ENCODE peak calls at places on chromosomes 3 and 15, in seven cellular contexts. J is PC-9, E is cardiac fibroblast, R is fibroblast of pulmonary artery, N is glutamatergic neuron, F is lower leg skin, X is GM12865. S is an unnamed sample.

GRCh38 chr15:77030042-77030927 is 35.4 kb downstream of the PSTPIP1 start:
- DNase-seq in J (no peak), E (no peak), R (no peak), N (no peak), F (peak), X (no peak), S (no peak)

GRCh38 chr15:80609512-80609946 is 85.6 kb upstream of the ABHD17C start:
- DNase-seq in J (peak), E (peak), R (peak), N (no peak), F (no peak), X (no peak), S (peak)

GRCh38 chr15:41727143-41727542 is 47.1 kb upstream of the MAPKBP1 start:
- DNase-seq in J (no peak), E (peak), R (peak), N (no peak), F (no peak), X (no peak), S (no peak)

GRCh38 chr3:112814256-112814655 is 32.4 kb downstream of the CD200R1L start:
- DNase-seq in J (peak), E (peak), R (peak), N (no peak), F (no peak), X (peak), S (peak)

GRCh38 chr3:86937306-86937791 is 53.6 kb downstream of the VGLL3 start:
- DNase-seq in J (no peak), E (peak), R (peak), N (no peak), F (no peak), X (no peak), S (peak)

GRCh38 chr3:177108648-177109047 is 88.6 kb downstream of the TBL1XR1 start:
- DNase-seq in J (no peak), E (no peak), R (no peak), N (no peak), F (no peak), X (no peak), S (no peak)

GRCh38 chr3:10489746-10490483 is 15.5 kb downstream of the ATP2B2 start:
- DNase-seq in J (no peak), E (no peak), R (no peak), N (no peak), F (no peak), X (no peak), S (no peak)

GRCh38 chr3:136428167-136428566 is 178.0 kb downstream of the PCCB start:
- DNase-seq in J (no peak), E (peak), R (peak), N (no peak), F (no peak), X (no peak), S (no peak)

GRCh38 chr15:46088486-46089437 is 453.9 kb downstream of the SQOR start:
- DNase-seq in J (no peak), E (peak), R (peak), N (no peak), F (no peak), X (no peak), S (no peak)

GRCh38 chr3:154972951-154973350 is 107.2 kb upstream of the MME start:
- DNase-seq in J (no peak), E (peak), R (peak), N (no peak), F (no peak), X (no peak), S (peak)

GRCh38 chr3:158722108-158722507 is 10.1 kb downstream of the RARRES1 start:
- DNase-seq in J (peak), E (no peak), R (no peak), N (no peak), F (no peak), X (no peak), S (no peak)

GRCh38 chr3:48157950-48158376 is 30.3 kb downstream of the CDC25A start:
- DNase-seq in J (no peak), E (peak), R (peak), N (peak), F (peak), X (peak), S (peak)

GRCh38 chr3:152780553-152780952 is 54.4 kb upstream of the P2RY1 start:
- DNase-seq in J (no peak), E (no peak), R (no peak), N (no peak), F (no peak), X (no peak), S (no peak)

GRCh38 chr15:55897560-55898336 is 95.7 kb downstream of the NEDD4 start:
- DNase-seq in J (no peak), E (peak), R (peak), N (peak), F (no peak), X (peak), S (peak)

GRCh38 chr3:11655188-11655928 is 11.6 kb upstream of the VGLL4 start:
- DNase-seq in J (no peak), E (peak), R (peak), N (peak), F (no peak), X (peak), S (peak)

GRCh38 chr3:62798000-62798399 is 77.2 kb downstream of the CADPS start:
- DNase-seq in J (no peak), E (no peak), R (no peak), N (no peak), F (no peak), X (no peak), S (no peak)

GRCh38 chr3:54836876-54837275 is 91.0 kb downstream of the LRTM1 start:
- DNase-seq in J (no peak), E (no peak), R (no peak), N (no peak), F (no peak), X (no peak), S (no peak)

GRCh38 chr15:73906346-73907017 is 19.8 kb upstream of the LOXL1 start:
- DNase-seq in J (no peak), E (peak), R (no peak), N (no peak), F (no peak), X (no peak), S (no peak)

GRCh38 chr3:64612082-64612860 is 75.5 kb downstream of the ADAMTS9 start:
- DNase-seq in J (no peak), E (peak), R (peak), N (no peak), F (no peak), X (peak), S (no peak)

GRCh38 chr15:65991721-65992472 is 122.6 kb downstream of the RAB11A start:
- DNase-seq in J (no peak), E (no peak), R (no peak), N (no peak), F (no peak), X (no peak), S (no peak)

GRCh38 chr15:96344120-96344705 is 13.7 kb downstream of the NR2F2 start:
- DNase-seq in J (no peak), E (no peak), R (peak), N (no peak), F (peak), X (no peak), S (no peak)

GRCh38 chr15:71364117-71364584 is 248.9 kb downstream of the THSD4 start:
- DNase-seq in J (no peak), E (no peak), R (no peak), N (no peak), F (no peak), X (no peak), S (peak)

GRCh38 chr3:46372492-46373359 is 2.0 kb downstream of the CCR5 start:
- DNase-seq in J (no peak), E (peak), R (peak), N (no peak), F (no peak), X (peak), S (peak)

GRCh38 chr3:60514866-60515265 is 736.4 kb downstream of the FHIT start:
- DNase-seq in J (no peak), E (no peak), R (no peak), N (peak), F (no peak), X (no peak), S (no peak)

GRCh38 chr3:13895155-13896105 is 15.6 kb upstream of the WNT7A start:
- DNase-seq in J (peak), E (peak), R (peak), N (peak), F (peak), X (peak), S (peak)

GRCh38 chr15:72540606-72541237 is 66.6 kb downstream of the ARIH1 start:
- DNase-seq in J (no peak), E (no peak), R (no peak), N (no peak), F (no peak), X (no peak), S (no peak)

GRCh38 chr15:45385568-45385967 is 7.2 kb upstream of the GATM start:
- DNase-seq in J (no peak), E (no peak), R (no peak), N (no peak), F (no peak), X (no peak), S (no peak)

GRCh38 chr3:50258979-50259378 is 10.0 kb upstream of the SEMA3B start:
- DNase-seq in J (no peak), E (no peak), R (no peak), N (no peak), F (peak), X (no peak), S (no peak)
- TF ChIP-seq CTCF in J (no peak), E (no peak), R (no peak), N (no peak), F (no peak), X (no peak), S (no peak)

DNA sequence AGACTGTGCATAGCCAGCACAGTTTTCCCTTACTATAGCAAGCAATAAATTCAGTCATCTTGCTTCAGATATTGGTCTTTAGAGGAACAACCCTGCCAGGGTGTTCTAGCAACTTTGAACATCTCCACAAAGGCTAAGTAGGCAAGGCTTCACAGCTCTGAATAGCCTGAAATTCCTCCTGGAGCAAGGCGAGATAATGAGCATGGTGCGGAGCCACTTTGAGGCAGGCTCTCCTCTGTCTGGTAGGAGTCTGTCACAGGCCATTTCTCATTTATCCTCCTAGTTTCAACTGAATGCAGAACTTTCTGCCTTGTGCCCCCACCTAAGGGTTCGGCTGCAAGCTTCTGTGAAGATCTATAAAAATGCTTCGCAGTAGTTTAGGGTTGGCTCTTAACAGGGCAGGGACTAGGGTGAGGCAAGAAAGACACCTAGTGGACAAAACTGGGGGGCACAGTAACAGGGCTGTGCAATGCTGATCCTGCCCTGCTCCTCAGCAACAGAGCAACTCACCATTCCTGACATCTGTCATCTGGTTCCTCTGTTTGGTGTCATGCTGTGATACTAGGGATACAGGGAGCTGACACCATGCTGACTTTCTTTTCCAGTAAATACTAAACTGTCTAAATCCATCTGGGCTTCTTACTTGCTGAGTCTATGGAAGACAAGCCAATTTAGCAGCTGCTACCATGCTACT is 16.6 kb upstream of the EHHADH start:
- DNase-seq in J (no peak), E (peak), R (peak), N (peak), F (no peak), X (peak), S (peak)
- TF ChIP-seq CTCF in J (peak), E (peak), R (peak), N (peak), F (no peak), X (peak), S (peak)

DNA sequence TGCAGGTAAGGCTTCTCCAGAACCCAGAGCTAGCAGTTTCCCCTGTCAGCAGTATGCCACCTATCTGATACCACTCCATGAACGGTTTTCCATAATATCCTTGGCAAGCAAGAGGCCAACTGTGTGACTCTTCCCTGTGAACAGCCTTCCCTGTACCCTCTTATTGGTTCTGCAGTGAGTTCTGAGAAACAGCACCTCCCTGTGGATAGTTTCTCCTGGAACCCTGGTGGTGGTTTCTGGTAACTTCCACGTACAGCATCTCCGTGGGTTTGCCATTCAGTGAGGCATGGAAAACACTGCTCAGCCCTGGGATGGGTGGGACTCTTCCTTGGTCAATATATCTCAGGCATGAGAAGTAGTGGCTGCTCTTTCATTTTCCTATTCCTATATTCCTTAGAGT is 19.4 kb upstream of the SERPINI2 start:
- DNase-seq in J (no peak), E (no peak), R (no peak), N (no peak), F (no peak), X (peak), S (peak)
- TF ChIP-seq CTCF in J (peak), E (no peak), R (peak), N (peak), F (no peak), X (peak), S (peak)

DNA sequence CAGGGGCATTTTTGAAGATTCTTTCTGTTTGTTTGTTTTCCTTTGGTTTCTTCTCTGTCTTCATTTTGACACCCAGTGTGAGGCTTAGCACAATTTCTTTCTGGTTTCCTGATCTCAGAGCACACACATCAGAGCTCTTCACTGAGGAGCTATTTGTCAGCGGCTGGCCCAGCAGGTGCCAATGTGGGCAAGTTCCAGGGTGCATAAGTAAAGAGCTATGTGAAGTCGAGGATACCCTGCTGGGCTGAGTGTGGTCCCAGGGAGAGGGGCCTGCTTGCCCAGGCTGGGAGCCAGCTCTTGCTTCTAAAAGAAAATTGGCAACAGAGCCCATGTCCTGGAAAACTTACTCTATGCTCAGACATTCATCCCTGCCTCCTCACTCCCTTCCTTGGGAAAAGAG is 101.1 kb downstream of the ST8SIA2 start:
- DNase-seq in J (no peak), E (no peak), R (no peak), N (no peak), F (no peak), X (no peak), S (no peak)
- TF ChIP-seq CTCF in J (no peak), E (no peak), R (no peak), N (no peak), F (no peak), X (no peak), S (no peak)

GRCh38 chr3:168952551-168952950 is 711.0 kb downstream of the MECOM start:
- DNase-seq in J (peak), E (peak), R (peak), N (no peak), F (no peak), X (peak), S (peak)
- TF ChIP-seq CTCF in J (peak), E (peak), R (peak), N (no peak), F (no peak), X (no peak), S (peak)

DNA sequence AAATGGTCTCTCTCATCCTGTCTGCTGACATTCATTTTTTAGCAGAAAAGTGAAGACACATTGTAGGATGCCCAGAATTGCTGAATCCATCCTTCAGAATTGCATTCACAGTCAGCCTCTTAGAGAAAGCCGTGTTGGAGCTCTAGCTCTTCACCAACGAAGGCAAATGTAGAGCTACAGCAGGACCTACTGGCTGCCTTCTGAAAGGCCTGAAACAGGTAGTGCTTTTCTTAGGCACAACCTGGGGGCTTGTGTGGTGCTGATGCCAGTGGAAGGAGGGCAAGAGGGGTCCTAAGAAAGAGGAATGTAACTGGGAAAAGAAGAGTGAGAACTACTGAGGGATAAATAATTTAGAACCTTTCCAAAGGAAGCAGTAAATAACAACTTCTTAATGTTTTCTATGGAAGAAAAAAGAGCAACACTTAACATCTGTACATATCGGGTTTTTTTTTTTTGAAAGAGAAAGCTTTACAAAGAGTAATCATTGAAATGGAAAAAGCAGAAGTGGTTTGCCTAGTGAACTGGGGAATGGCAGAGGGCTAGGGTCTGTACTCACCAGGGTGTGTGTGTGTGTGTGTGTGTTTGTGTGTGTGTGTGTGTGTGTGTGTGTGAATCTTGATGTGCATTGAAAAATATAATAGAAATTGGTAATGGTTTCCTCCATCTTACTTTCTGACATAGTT is 297.8 kb downstream of the SATB1 start:
- DNase-seq in J (no peak), E (no peak), R (no peak), N (no peak), F (no peak), X (peak), S (no peak)
- TF ChIP-seq CTCF in J (no peak), E (no peak), R (no peak), N (no peak), F (no peak), X (no peak), S (no peak)

GRCh38 chr3:174002543-174002942 is 605.0 kb downstream of the NLGN1 start:
- DNase-seq in J (no peak), E (no peak), R (peak), N (no peak), F (no peak), X (no peak), S (peak)
- TF ChIP-seq CTCF in J (peak), E (peak), R (peak), N (peak), F (no peak), X (no peak), S (peak)

GRCh38 chr3:187286467-187287059 is 5.0 kb downstream of the MASP1 start:
- DNase-seq in J (no peak), E (peak), R (peak), N (no peak), F (no peak), X (no peak), S (peak)

GRCh38 chr3:187276397-187277128 is 15.0 kb downstream of the MASP1 start:
- DNase-seq in J (no peak), E (no peak), R (no peak), N (no peak), F (no peak), X (no peak), S (no peak)

GRCh38 chr3:187280644-187281043 is 10.9 kb downstream of the MASP1 start:
- DNase-seq in J (no peak), E (no peak), R (no peak), N (no peak), F (no peak), X (no peak), S (no peak)

GRCh38 chr3:187277129-187277462 is 14.4 kb downstream of the MASP1 start:
- DNase-seq in J (no peak), E (no peak), R (no peak), N (no peak), F (no peak), X (no peak), S (no peak)

GRCh38 chr3:187281191-187281714 is 10.3 kb downstream of the MASP1 start:
- DNase-seq in J (no peak), E (peak), R (peak), N (no peak), F (no peak), X (no peak), S (peak)
- TF ChIP-seq CTCF in J (no peak), E (peak), R (peak), N (no peak), F (no peak), X (no peak), S (no peak)

DNA sequence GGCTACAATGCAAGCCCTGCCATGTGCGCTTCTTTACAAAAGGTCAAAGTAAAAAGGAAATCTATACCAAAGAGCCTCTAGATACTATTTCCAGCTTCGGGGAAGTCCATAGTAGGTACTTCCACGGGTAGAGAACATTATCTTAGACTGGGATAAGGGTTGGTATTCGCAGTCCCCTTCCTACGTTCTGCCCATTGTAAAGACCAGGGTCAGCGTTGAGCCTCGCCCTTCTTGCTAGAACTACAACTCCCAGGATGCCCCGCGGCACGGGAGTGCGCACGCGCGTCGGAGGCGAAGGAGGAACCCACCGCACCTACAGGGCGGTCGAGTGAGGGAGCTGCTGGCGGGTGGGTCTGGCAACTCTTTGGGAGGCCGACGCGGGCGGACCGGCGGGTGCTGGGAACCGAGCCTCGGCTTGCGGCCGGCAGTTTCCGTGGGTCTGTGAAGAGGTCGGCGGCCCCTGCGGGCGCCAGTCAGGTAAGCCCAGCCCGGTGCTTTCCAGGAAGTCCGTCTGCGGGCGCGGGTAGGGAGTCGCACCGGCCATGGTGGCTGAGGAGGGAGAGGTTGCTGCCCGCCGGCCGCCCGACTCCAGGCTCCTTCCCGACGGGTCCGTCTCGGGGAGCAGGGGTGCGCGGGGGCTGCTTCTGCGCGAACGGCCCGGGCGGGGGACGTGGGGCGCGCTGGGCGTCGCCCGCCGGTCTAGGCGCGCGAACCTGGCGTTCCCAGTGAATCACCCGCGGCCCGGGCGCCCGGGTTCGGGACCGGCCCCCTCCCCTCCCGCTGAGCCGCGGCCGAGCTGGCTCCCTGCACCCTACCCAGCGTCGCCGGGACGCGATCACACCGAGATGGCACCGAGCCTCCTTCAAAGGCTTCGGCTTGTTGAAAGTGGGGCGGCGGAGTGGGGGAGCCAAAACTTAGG is at the start of gene TMOD3:
- DNase-seq in J (peak), E (peak), R (peak), N (peak), F (peak), X (peak), S (peak)
- TF ChIP-seq CTCF in J (no peak), E (no peak), R (no peak), N (no peak), F (no peak), X (no peak), S (no peak)

GRCh38 chr3:8336456-8336855 is 165.2 kb upstream of the LMCD1 start:
- DNase-seq in J (no peak), E (no peak), R (no peak), N (no peak), F (no peak), X (no peak), S (no peak)
- TF ChIP-seq CTCF in J (peak), E (no peak), R (peak), N (peak), F (no peak), X (peak), S (peak)